ENCODE peak calls at places on chromosomes 11 and 22, in five cellular contexts. One of them, this sample, is unnamed.

GRCh38 chr22:46604306-46604690 is 15.9 kb upstream of the GRAMD4 start:
- DNase-seq in BE2C: no peak
- DNase-seq in smooth muscle cell of the brain vasculature: no peak
- DNase-seq in left lobe of liver: no peak
- DNase-seq in EL: peak
- DNase-seq in this sample: no peak

GRCh38 chr22:46225631-46226030 is 24.5 kb downstream of the CDPF1 start:
- DNase-seq in left lobe of liver: no peak
- DNase-seq in EL: no peak
- DNase-seq in BE2C: no peak
- DNase-seq in smooth muscle cell of the brain vasculature: no peak
- DNase-seq in this sample: no peak

GRCh38 chr11:113932788-113933187 is 28.2 kb downstream of the HTR3B start:
- DNase-seq in smooth muscle cell of the brain vasculature: no peak
- DNase-seq in left lobe of liver: peak
- DNase-seq in EL: no peak
- DNase-seq in BE2C: no peak
- DNase-seq in this sample: no peak

GRCh38 chr11:12086271-12087074 is 23.9 kb upstream of the MICAL2 start:
- DNase-seq in EL: peak
- DNase-seq in left lobe of liver: no peak
- DNase-seq in smooth muscle cell of the brain vasculature: no peak
- DNase-seq in BE2C: no peak
- DNase-seq in this sample: peak

GRCh38 chr11:797300-798092 is 585 bp downstream of the SLC25A22 start:
- DNase-seq in smooth muscle cell of the brain vasculature: peak
- DNase-seq in EL: peak
- DNase-seq in left lobe of liver: no peak
- DNase-seq in BE2C: peak
- DNase-seq in this sample: peak

GRCh38 chr11:126647735-126648134 is 292.2 kb downstream of the ST3GAL4 start:
- DNase-seq in smooth muscle cell of the brain vasculature: no peak
- DNase-seq in left lobe of liver: no peak
- DNase-seq in EL: peak
- DNase-seq in BE2C: no peak
- DNase-seq in this sample: no peak

GRCh38 chr11:44243633-44244343 is 66.2 kb downstream of the ALX4 start:
- DNase-seq in smooth muscle cell of the brain vasculature: no peak
- DNase-seq in EL: peak
- DNase-seq in left lobe of liver: no peak
- DNase-seq in BE2C: no peak
- DNase-seq in this sample: peak

GRCh38 chr11:92820860-92821259 is 148.6 kb upstream of the MTNR1B start:
- DNase-seq in BE2C: no peak
- DNase-seq in smooth muscle cell of the brain vasculature: no peak
- DNase-seq in left lobe of liver: no peak
- DNase-seq in EL: no peak
- DNase-seq in this sample: no peak